ENCODE peak calls at places on chromosome 10, in nine cellular contexts. K, L, G, Z, F, W, X, I and N are unnamed samples.

GRCh38 chr10:123557366-123558108 is 108.6 kb upstream of the GPR26 start:
- DNase-seq in I (peak; percentile 51), K (no peak), F (no peak), X (no peak), L (no peak), W (no peak), G (no peak), Z (no peak), N (no peak)

GRCh38 chr10:123069271-123069670 is 60.5 kb downstream of the ACADSB start:
- DNase-seq in X (no peak), K (no peak), L (no peak), F (peak; percentile 65), Z (no peak), I (no peak), G (no peak), W (no peak), N (no peak)

GRCh38 chr10:8058274-8059111 is 4.0 kb downstream of the GATA3 start:
- DNase-seq in Z (no peak), K (no peak), X (no peak), G (no peak), W (no peak), L (no peak), F (no peak), I (no peak), N (no peak)

GRCh38 chr10:19824397-19825342 is 8.4 kb downstream of the PLXDC2 start:
- DNase-seq in X (no peak), K (no peak), F (peak; percentile 9), L (no peak), I (no peak), W (no peak), Z (peak; percentile 27), G (no peak), N (no peak)

GRCh38 chr10:37710831-37711616 is 146.4 kb downstream of the ZNF248 start:
- DNase-seq in F (no peak), K (no peak), G (no peak), Z (no peak), L (no peak), I (no peak), W (no peak), X (no peak), N (no peak)

GRCh38 chr10:34628174-34628802 is 186.8 kb downstream of the PARD3 start:
- DNase-seq in G (peak; percentile 58), L (peak; percentile 88), W (no peak), Z (peak; percentile 62), F (no peak), I (peak; percentile 76), K (peak; percentile 79), X (peak; percentile 28), N (peak; percentile 78)

GRCh38 chr10:126924915-126925300 is 19.7 kb downstream of the DOCK1 start:
- DNase-seq in F (no peak), X (no peak), Z (peak; percentile 33), I (no peak), K (no peak), G (no peak), L (no peak), W (no peak), N (no peak)

GRCh38 chr10:72243822-72244437 is 27.9 kb upstream of the ASCC1 start:
- DNase-seq in G (peak; percentile 77), X (peak; percentile 86), I (peak; percentile 93), Z (peak; percentile 79), L (peak; percentile 58), F (no peak), K (no peak), W (no peak), N (peak; percentile 68)

GRCh38 chr10:8033812-8034665 is 20.4 kb upstream of the GATA3 start:
- DNase-seq in W (no peak), G (no peak), L (peak; percentile 50), F (peak; percentile 52), I (peak; percentile 51), X (no peak), K (peak; percentile 9), Z (no peak), N (no peak)

GRCh38 chr10:1159131-1160061 is 103.2 kb downstream of the WDR37 start:
- DNase-seq in I (peak; percentile 50), K (no peak), G (no peak), F (no peak), W (no peak), X (no peak), L (no peak), Z (no peak), N (no peak)

GRCh38 chr10:93039721-93040120 is 20.9 kb upstream of the CYP26C1 start:
- DNase-seq in G (no peak), Z (peak; percentile 25), K (peak; percentile 56), F (peak; percentile 53), I (no peak), W (no peak), L (no peak), X (no peak), N (no peak)

GRCh38 chr10:91210435-91210834 is 10.0 kb upstream of the PCGF5 start:
- DNase-seq in Z (no peak), G (no peak), W (no peak), L (no peak), F (no peak), I (no peak), X (no peak), K (no peak), N (no peak)

GRCh38 chr10:74071151-74071550 is 73.2 kb downstream of the VCL start:
- DNase-seq in I (no peak), W (no peak), L (no peak), G (no peak), X (no peak), K (no peak), Z (peak; percentile 96), F (no peak), N (no peak)

GRCh38 chr10:35268791-35269257 is 67.5 kb upstream of the CCNY start:
- DNase-seq in I (no peak), W (no peak), G (no peak), Z (peak; percentile 55), X (no peak), K (no peak), F (no peak), L (no peak), N (no peak)

GRCh38 chr10:48572414-48572813 is 32.5 kb downstream of the ARHGAP22 start:
- DNase-seq in G (no peak), I (no peak), L (no peak), Z (peak; percentile 82), F (no peak), X (no peak), K (no peak), W (no peak), N (no peak)

GRCh38 chr10:4127518-4128315 is 342.7 kb upstream of the KLF6 start:
- DNase-seq in G (no peak), I (no peak), W (no peak), K (no peak), L (no peak), Z (no peak), X (no peak), F (no peak), N (no peak)

GRCh38 chr10:42983595-42983990 is 93.3 kb upstream of the RET start:
- DNase-seq in Z (no peak), L (no peak), F (no peak), G (no peak), W (no peak), X (no peak), K (no peak), I (peak; percentile 27), N (no peak)

GRCh38 chr10:62689712-62690111 is 114.8 kb upstream of the ADO start:
- DNase-seq in L (no peak), G (no peak), X (no peak), K (no peak), I (no peak), W (no peak), Z (no peak), F (no peak), N (no peak)

GRCh38 chr10:81414038-81414437 is 461.0 kb upstream of the NRG3 start:
- DNase-seq in G (no peak), L (no peak), Z (no peak), W (no peak), K (peak; percentile 80), X (no peak), F (peak; percentile 48), I (no peak), N (no peak)

GRCh38 chr10:88091490-88092061 is 228.2 kb downstream of the PTEN start:
- DNase-seq in W (no peak), G (no peak), K (no peak), I (no peak), L (no peak), X (no peak), Z (no peak), F (no peak), N (no peak)

DNA sequence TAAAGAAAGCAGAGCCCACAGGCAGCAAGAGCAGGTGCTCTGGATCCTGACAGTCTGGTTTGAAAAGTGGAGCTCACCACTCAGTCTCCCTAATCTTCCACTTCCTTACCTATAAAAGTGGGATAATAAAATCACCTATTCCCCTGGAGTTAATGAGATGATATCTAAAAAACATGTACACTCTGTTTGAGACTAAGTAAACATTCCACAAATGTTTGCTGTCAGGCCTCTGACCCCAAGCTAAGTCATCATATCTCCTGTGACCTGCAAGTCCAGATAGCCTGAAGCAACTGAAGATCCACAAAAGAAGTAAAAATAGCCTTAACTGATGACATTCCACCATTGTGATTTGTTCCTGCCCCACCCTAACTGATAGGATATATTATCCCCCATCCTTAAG is 1324.5 kb downstream of the XPNPEP1 start:
- DNase-seq in I (no peak), L (no peak), W (no peak), K (no peak), X (no peak), Z (peak; percentile 36), G (no peak), F (no peak), N (no peak)
- H3K4me1 ChIP-seq in I (no peaks in the 10 kb centered on the region), L (no peaks in the 10 kb centered on the region), W (no peaks in the 10 kb centered on the region), K (no peaks in the 10 kb centered on the region), X (no peaks in the 10 kb centered on the region), Z (no peaks in the 10 kb centered on the region), G (no peaks in the 10 kb centered on the region), F (peaks cover 7% of the 10 kb centered on the region), N (no peaks in the 10 kb centered on the region)

GRCh38 chr10:13840036-13840435 is 253.3 kb downstream of the PRPF18 start:
- DNase-seq in W (no peak), L (no peak), F (no peak), I (no peak), K (no peak), Z (no peak), G (no peak), X (no peak), N (no peak)
- TF ChIP-seq CTCF in W (no peak), L (no peak), F (no peak), I (no peak), K (no peak), Z (no peak), G (no peak), X (no peak), N (no peak)

DNA sequence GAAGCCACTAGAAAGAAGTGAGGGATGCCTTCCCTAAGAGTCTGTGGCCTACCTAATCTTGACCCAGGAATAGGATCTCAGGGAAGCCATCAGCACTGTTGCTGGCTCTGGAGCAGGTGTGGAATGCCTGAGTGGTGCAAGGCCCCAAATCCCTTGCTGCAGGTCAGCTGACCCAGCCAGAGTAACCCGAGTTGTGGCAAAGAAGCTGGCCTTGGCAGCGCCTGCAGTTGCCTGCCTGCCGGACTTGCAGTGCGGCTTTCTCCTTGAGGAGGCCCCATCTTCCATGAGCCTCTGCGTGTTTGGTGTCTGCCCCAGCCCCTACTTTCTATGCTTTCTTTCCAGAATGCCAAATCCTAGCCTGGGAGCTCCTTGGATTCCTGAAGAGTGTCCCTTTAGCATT is 5.8 kb downstream of the KIAA1217 start:
- DNase-seq in I (no peak), K (peak; percentile 28), Z (no peak), W (no peak), X (no peak), L (peak; percentile 43), F (no peak), G (no peak), N (no peak)
- H3K4me1 ChIP-seq in I (peaks cover 8% of the 10 kb centered on the region), K (peaks cover 46% of the 10 kb centered on the region), Z (no peaks in the 10 kb centered on the region), W (no peaks in the 10 kb centered on the region), X (no peaks in the 10 kb centered on the region), L (peaks cover 59% of the 10 kb centered on the region), F (peaks cover 34% of the 10 kb centered on the region), G (no peaks in the 10 kb centered on the region), N (peaks cover 82% of the 10 kb centered on the region)

GRCh38 chr10:15627617-15628196 is 92.0 kb downstream of the ITGA8 start:
- DNase-seq in I (no peak), W (no peak), X (no peak), K (no peak), G (no peak), Z (peak; percentile 31), L (no peak), F (no peak), N (no peak)
- TF ChIP-seq CTCF in I (no peak), W (no peak), X (no peak), K (no peak), G (no peak), Z (no peak), L (no peak), F (no peak), N (no peak)